ENCODE peak calls at places on chromosome 9, in four cellular contexts. V is H7, F is left ventricle myocardium superior, T is NCI-H2029 treated with DMSO at 0.1 percent for 48 hours. D is an unnamed sample.

GRCh38 chr9:68515304-68516017 is 25.2 kb downstream of the TMEM252 start:
- DNase-seq in V (no peak), F (no peak), T (no peak), D (no peak)

GRCh38 chr9:16921855-16922254 is 51.4 kb upstream of the BNC2 start:
- DNase-seq in V (no peak), F (no peak), T (no peak), D (no peak)

GRCh38 chr9:85741875-85742629 is at the start of gene AGTPBP1:
- DNase-seq in V (peak), F (peak), T (peak), D (peak)

GRCh38 chr9:95370064-95370463 is 52.6 kb upstream of the FANCC start:
- DNase-seq in V (no peak), F (no peak), T (no peak), D (no peak)

GRCh38 chr9:127903557-127904475 is 4.4 kb upstream of the ST6GALNAC6 start:
- DNase-seq in V (peak), F (peak), T (no peak), D (peak)

GRCh38 chr9:3059781-3060468 is 216.0 kb upstream of the PUM3 start:
- DNase-seq in V (no peak), F (no peak), T (no peak), D (no peak)

GRCh38 chr9:88998506-88998905 is 7.2 kb downstream of the S1PR3 start:
- DNase-seq in V (no peak), F (no peak), T (no peak), D (no peak)

GRCh38 chr9:96218821-96219614 is 83.0 kb downstream of the HSD17B3 start:
- DNase-seq in V (peak), F (peak), T (peak), D (no peak)

GRCh38 chr9:127791085-127791484 is 5.3 kb downstream of the CDK9 start:
- DNase-seq in V (peak), F (no peak), T (no peak), D (no peak)

GRCh38 chr9:94639045-94639995 is at the start of gene FBP1:
- DNase-seq in V (peak), F (peak), T (no peak), D (peak)

GRCh38 chr9:106885451-106885850 is 22.5 kb downstream of the ZNF462 start:
- DNase-seq in V (no peak), F (no peak), T (no peak), D (no peak)

GRCh38 chr9:17437813-17438212 is 141.1 kb upstream of the SH3GL2 start:
- DNase-seq in V (no peak), F (no peak), T (no peak), D (no peak)

GRCh38 chr9:87671478-87671877 is 54.4 kb upstream of the CTSL start:
- DNase-seq in V (no peak), F (no peak), T (no peak), D (no peak)

GRCh38 chr9:93020151-93020550 is 38.4 kb upstream of the SUSD3 start:
- DNase-seq in V (no peak), F (peak), T (no peak), D (no peak)

GRCh38 chr9:38619556-38620447 is 594 bp downstream of the ANKRD18A start:
- DNase-seq in V (peak), F (peak), T (no peak), D (peak)

GRCh38 chr9:118362596-118362995 is 658.4 kb downstream of the TLR4 start:
- DNase-seq in V (no peak), F (no peak), T (no peak), D (no peak)

GRCh38 chr9:123929177-123929869 is 603 bp downstream of the DENND1A start:
- DNase-seq in V (peak), F (no peak), T (peak), D (peak)

GRCh38 chr9:70352356-70352755 is 62.1 kb downstream of the KLF9 start:
- DNase-seq in V (no peak), F (no peak), T (no peak), D (no peak)

GRCh38 chr9:115136379-115136778 is 18.4 kb upstream of the TNC start:
- DNase-seq in V (no peak), F (no peak), T (no peak), D (no peak)

D was measured in activated CD4-positive, alpha-beta T cell treated with anti-CD3 and anti-CD28 coated beads, Interleukin-2, amount 50 U/mL, for 4 hours.